ENCODE peak calls at places on chromosomes 12 and 14, in six cellular contexts. G is H9, K is neuronal stem cell, W is mesenchymal stem cell, D is IMR-90, R is H1. J is an unnamed sample.

GRCh38 chr12:102478416-102479098 is 1.8 kb downstream of the IGF1 start:
- DNase-seq in G (peak; percentile 47), K (peak; percentile 20), W (no peak), D (no peak), R (no peak), J (no peak)

GRCh38 chr14:29865299-29865698 is 62.3 kb downstream of the PRKD1 start:
- DNase-seq in G (no peak), K (no peak), W (no peak), D (no peak), R (no peak), J (no peak)

GRCh38 chr12:7750350-7750749 is 3.2 kb upstream of the CLEC4C start:
- DNase-seq in G (no peak), K (no peak), W (no peak), D (no peak), R (no peak), J (no peak)

GRCh38 chr12:105347486-105347885 is 17.0 kb downstream of the C12orf75 start:
- DNase-seq in G (no peak), K (no peak), W (no peak), D (no peak), R (no peak), J (no peak)

GRCh38 chr12:6943387-6943718 is 263 bp upstream of the RNU7-1 start:
- DNase-seq in G (peak; percentile 93), K (peak; percentile 89), W (peak; percentile 97), D (peak; percentile 94), R (peak; percentile 72), J (peak; percentile 93)

GRCh38 chr12:94686834-94687628 is 36.7 kb upstream of the TMCC3 start:
- DNase-seq in G (no peak), K (no peak), W (no peak), D (no peak), R (no peak), J (no peak)

GRCh38 chr12:112839386-112839972 is 47.9 kb downstream of the RPH3A start:
- DNase-seq in G (no peak), K (no peak), W (peak; percentile 53), D (peak; percentile 47), R (no peak), J (peak; percentile 10)

GRCh38 chr14:22475381-22475780 is 113.6 kb downstream of the DAD1 start:
- DNase-seq in G (no peak), K (no peak), W (no peak), D (no peak), R (no peak), J (no peak)

GRCh38 chr12:117404203-117404853 is 42.9 kb upstream of the NOS1 start:
- DNase-seq in G (no peak), K (no peak), W (no peak), D (no peak), R (no peak), J (peak; percentile 93)

GRCh38 chr12:89390802-89391673 is 38.7 kb upstream of the DUSP6 start:
- DNase-seq in G (no peak), K (no peak), W (peak; percentile 95), D (peak; percentile 90), R (no peak), J (peak; percentile 31)

GRCh38 chr12:95820096-95820703 is 29.6 kb upstream of the NTN4 start:
- DNase-seq in G (no peak), K (no peak), W (peak; percentile 64), D (peak; percentile 62), R (no peak), J (peak; percentile 57)

GRCh38 chr12:131939007-131939406 is 9.9 kb downstream of the PUS1 start:
- DNase-seq in G (no peak), K (no peak), W (no peak), D (no peak), R (no peak), J (no peak)

GRCh38 chr12:53623986-53624385 is 2.2 kb downstream of the ATF7 start:
- DNase-seq in G (no peak), K (no peak), W (peak; percentile 36), D (peak; percentile 55), R (no peak), J (no peak)

GRCh38 chr14:106459971-106460730 is 933.8 kb downstream of the TMEM121 start:
- DNase-seq in G (no peak), K (no peak), W (no peak), D (no peak), R (no peak), J (no peak)

GRCh38 chr12:68743416-68743815 is 2.6 kb upstream of the SLC35E3 start:
- DNase-seq in G (no peak), K (no peak), W (no peak), D (no peak), R (no peak), J (no peak)

GRCh38 chr12:9697619-9698018 is 28.1 kb downstream of the CLEC2D start:
- DNase-seq in G (no peak), K (no peak), W (no peak), D (no peak), R (no peak), J (no peak)

GRCh38 chr12:96416033-96416790 is 16.0 kb upstream of the CDK17 start:
- DNase-seq in G (no peak), K (no peak), W (peak; percentile 86), D (peak; percentile 95), R (no peak), J (peak; percentile 83)

GRCh38 chr14:74133833-74134481 is 49.2 kb downstream of the LIN52 start:
- DNase-seq in G (no peak), K (no peak), W (no peak), D (no peak), R (no peak), J (no peak)

GRCh38 chr14:74065746-74066575 is 18.3 kb downstream of the ALDH6A1 start:
- DNase-seq in G (no peak), K (no peak), W (peak; percentile 63), D (peak; percentile 78), R (no peak), J (no peak)

DNA sequence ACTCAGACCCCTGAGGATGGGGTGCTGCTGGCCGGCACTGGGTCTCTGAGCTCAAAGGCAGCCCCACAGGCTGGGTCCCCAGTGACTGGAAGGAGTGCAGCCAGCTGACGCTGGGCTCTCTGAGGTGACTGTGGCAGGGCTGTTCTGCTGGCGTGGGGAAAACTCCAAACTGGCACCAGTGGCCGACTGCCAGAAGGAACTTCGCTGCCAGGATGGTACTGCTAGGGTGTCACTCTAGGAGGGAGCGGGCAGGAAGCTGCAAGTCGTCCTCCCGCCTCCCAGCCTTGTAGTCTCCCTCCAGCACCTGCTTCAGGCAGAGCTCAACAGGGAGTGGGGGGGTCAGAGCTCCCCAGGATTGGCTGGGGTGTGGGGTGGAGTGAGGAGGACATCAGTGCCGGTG is 41.3 kb downstream of the CDC42BPB start:
- DNase-seq in G (peak; percentile 25), K (no peak), W (no peak), D (no peak), R (no peak), J (no peak)
- H3K79me1 ChIP-seq in G (peaks cover 13% of the 10 kb centered on the region), K (peaks cover 4% of the 10 kb centered on the region), W (peaks cover 3% of the 10 kb centered on the region), D (peaks cover 33% of the 10 kb centered on the region), R (peaks cover 34% of the 10 kb centered on the region), J (no peaks in the 10 kb centered on the region)

GRCh38 chr12:42090899-42091298 is 53.8 kb downstream of the GXYLT1 start:
- DNase-seq in G (no peak), K (no peak), W (peak; percentile 54), D (peak; percentile 66), R (no peak), J (no peak)

GRCh38 chr12:42091769-42092168 is 52.9 kb downstream of the GXYLT1 start:
- DNase-seq in G (no peak), K (no peak), W (peak; percentile 23), D (peak; percentile 2), R (no peak), J (no peak)

GRCh38 chr12:42099433-42099832 is 45.2 kb downstream of the GXYLT1 start:
- DNase-seq in G (no peak), K (no peak), W (no peak), D (no peak), R (no peak), J (no peak)

GRCh38 chr12:42097971-42098370 is 46.7 kb downstream of the GXYLT1 start:
- DNase-seq in G (no peak), K (no peak), W (no peak), D (no peak), R (no peak), J (peak; percentile 46)

DNA sequence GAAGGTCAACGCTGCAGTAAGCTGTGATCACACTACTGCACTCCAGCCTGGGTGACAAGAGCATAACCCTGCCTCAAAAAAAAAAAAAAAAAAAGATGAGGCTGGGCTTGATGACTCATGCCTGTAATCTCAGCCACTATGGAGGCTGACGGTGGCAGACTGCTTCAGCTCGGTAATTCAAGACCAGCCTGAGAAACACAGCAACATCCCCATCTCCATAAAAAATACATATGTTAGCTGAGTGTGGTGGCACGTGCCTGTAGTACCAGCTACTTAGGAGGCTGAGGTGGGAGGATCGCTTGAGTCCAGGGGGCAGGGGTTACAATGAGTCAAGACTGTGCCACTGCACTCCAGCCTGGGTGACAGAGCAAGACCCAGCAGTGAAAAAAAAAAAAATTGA is 50.4 kb downstream of the GXYLT1 start:
- DNase-seq in G (peak; percentile 47), K (no peak), W (peak; percentile 82), D (peak; percentile 72), R (no peak), J (peak; percentile 58)
- H4K91ac ChIP-seq in G (no peak overlapping the region), K (no peak overlapping the region), W (no peak overlapping the region), D (no peak overlapping the region), R (no peak overlapping the region), J (no peak overlapping the region)

GRCh38 chr14:99221445-99221844 is 50.6 kb downstream of the BCL11B start:
- DNase-seq in G (no peak), K (no peak), W (no peak), D (no peak), R (no peak), J (no peak)

GRCh38 chr14:99224116-99224910 is 47.7 kb downstream of the BCL11B start:
- DNase-seq in G (peak; percentile 85), K (no peak), W (no peak), D (no peak), R (no peak), J (no peak)

GRCh38 chr14:99225804-99226203 is 46.2 kb downstream of the BCL11B start:
- DNase-seq in G (no peak), K (no peak), W (no peak), D (no peak), R (no peak), J (no peak)

GRCh38 chr14:99226687-99227086 is 45.3 kb downstream of the BCL11B start:
- DNase-seq in G (no peak), K (no peak), W (no peak), D (no peak), R (no peak), J (no peak)

DNA sequence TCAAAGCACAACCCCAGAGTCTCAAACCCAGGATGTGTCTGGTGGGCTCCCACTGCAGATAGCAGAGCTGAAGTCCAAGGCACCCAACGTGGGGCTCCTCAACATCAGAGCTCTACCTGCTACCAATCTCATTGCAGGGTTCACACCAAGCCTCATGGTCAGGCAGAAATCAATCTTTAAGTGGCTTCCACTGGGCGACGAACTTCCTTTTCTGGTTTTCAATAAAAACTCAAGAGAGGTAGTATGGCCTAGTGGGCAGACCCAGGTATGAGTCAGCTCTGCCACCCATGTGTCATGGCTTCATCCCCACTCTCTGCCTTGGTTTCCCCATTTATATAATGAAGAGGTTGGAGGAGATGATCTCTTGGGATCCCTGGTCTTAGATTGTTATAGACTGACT is 47.0 kb downstream of the BCL11B start:
- DNase-seq in G (no peak), K (no peak), W (no peak), D (no peak), R (no peak), J (no peak)
- H3K79me1 ChIP-seq in G (peaks cover 4% of the 10 kb centered on the region), K (no peaks in the 10 kb centered on the region), W (no peaks in the 10 kb centered on the region), D (no peaks in the 10 kb centered on the region), R (peaks cover 3% of the 10 kb centered on the region), J (no peaks in the 10 kb centered on the region)

DNA sequence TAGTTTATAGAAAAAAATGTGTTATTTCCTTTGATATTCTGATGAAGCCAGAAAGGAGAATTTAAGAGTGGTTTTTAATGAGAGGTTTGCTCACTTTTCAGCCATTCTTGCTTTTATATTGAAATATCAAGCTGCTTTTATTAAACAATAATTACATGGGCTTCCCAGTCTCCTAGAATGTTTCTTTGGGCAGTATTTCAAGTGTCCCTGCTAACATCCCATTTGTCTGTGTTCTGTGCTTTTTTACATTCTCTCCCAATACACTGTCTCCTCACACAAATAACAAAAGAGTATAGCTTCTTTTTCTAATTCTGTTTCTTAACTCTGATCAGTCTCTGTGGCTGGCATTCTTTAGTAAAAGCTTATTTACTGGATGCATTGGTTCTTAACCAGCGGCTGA is 145.4 kb downstream of the TPH2 start:
- DNase-seq in G (no peak), K (no peak), W (no peak), D (no peak), R (no peak), J (no peak)
- H4K91ac ChIP-seq in G (no peak overlapping the region), K (no peak overlapping the region), W (no peak overlapping the region), D (no peak overlapping the region), R (no peak overlapping the region), J (no peak overlapping the region)

J was measured in trophoblast cell.